ENCODE peak calls at places on chromosomes 5 and 9, in eight cellular contexts. R, C, A, H, G, O, W and F are unnamed samples.

GRCh38 chr9:28136113-28136512 is 562.8 kb upstream of the C9orf72 start:
- DNase-seq in O (no peak), R (no peak), A (no peak), H (no peak), G (no peak), W (no peak), C (no peak), F (no peak)

GRCh38 chr5:103393131-103393754 is 134.7 kb downstream of the MACIR start:
- DNase-seq in W (no peak), C (peak; percentile 14), R (no peak), G (no peak), O (no peak), H (peak; percentile 67), A (no peak), F (peak; percentile 48)

GRCh38 chr9:125694478-125694877 is 12.5 kb downstream of the MAPKAP1 start:
- DNase-seq in O (no peak), H (no peak), R (no peak), G (no peak), W (no peak), C (peak; percentile 24), A (no peak), F (peak; percentile 19)

GRCh38 chr5:73748510-73749410 is 122.8 kb downstream of the ARHGEF28 start:
- DNase-seq in H (no peak), A (peak; percentile 66), C (no peak), G (no peak), R (no peak), O (no peak), W (peak; percentile 26), F (peak; percentile 23)

GRCh38 chr5:41542183-41542582 is 31.8 kb upstream of the PLCXD3 start:
- DNase-seq in C (no peak), W (no peak), A (no peak), H (no peak), O (no peak), R (no peak), G (no peak), F (no peak)

GRCh38 chr5:156655732-156656131 is 194.4 kb upstream of the PPP1R2B start:
- DNase-seq in R (no peak), C (no peak), O (no peak), H (no peak), W (no peak), G (no peak), A (no peak), F (no peak)

GRCh38 chr9:128439273-128439672 is 16.5 kb upstream of the ODF2 start:
- DNase-seq in C (no peak), R (no peak), O (no peak), G (no peak), A (no peak), W (no peak), H (no peak), F (no peak)

GRCh38 chr9:86116425-86116824 is 17.1 kb upstream of the GOLM1 start:
- DNase-seq in O (no peak), G (no peak), C (no peak), A (no peak), W (no peak), R (no peak), H (no peak), F (no peak)

GRCh38 chr5:160520609-160521391 is 99.1 kb downstream of the PTTG1 start:
- DNase-seq in A (no peak), R (no peak), H (no peak), O (no peak), C (no peak), W (no peak), G (no peak), F (no peak)

DNA sequence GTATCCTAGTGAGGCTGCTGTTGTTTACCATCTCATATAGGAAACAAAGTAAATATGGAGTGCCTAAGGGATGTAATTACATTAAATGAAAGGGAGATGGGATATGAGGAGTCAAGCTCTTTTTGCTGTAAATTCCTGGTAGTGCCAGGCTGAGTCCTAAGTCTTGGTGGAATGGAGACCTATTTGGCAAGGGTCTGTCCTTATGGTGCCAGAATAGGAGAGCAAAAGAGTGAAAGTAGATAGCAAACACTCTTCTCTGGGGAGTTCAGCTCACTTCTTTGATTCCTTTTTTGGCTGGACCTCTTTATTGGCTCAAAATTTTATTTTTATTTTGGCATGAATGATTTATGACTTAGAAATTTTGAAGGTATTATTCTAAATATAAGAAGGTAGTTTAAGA is 380.8 kb downstream of the TMEM232 start:
- DNase-seq in G (no peak), H (no peak), W (no peak), C (no peak), O (no peak), R (no peak), A (no peak), F (no peak)
- H3K4me1 ChIP-seq in G (no peaks in the 10 kb centered on the region), H (peaks cover 8% of the 10 kb centered on the region), W (no peaks in the 10 kb centered on the region), C (no peaks in the 10 kb centered on the region), O (no peaks in the 10 kb centered on the region), R (peaks cover 26% of the 10 kb centered on the region), A (no peaks in the 10 kb centered on the region), F (no peaks in the 10 kb centered on the region)

GRCh38 chr5:149486726-149487635 is 64.3 kb downstream of the CSNK1A1 start:
- DNase-seq in A (no peak), G (peak; percentile 86), O (no peak), H (peak; percentile 72), W (no peak), C (no peak), R (no peak), F (no peak)

GRCh38 chr5:149490599-149491187 is 60.5 kb downstream of the CSNK1A1 start:
- DNase-seq in A (no peak), H (peak; percentile 28), W (no peak), G (no peak), R (no peak), C (no peak), O (no peak), F (no peak)

GRCh38 chr5:149487672-149488071 is 63.6 kb downstream of the CSNK1A1 start:
- DNase-seq in G (no peak), H (no peak), R (no peak), C (no peak), A (no peak), O (no peak), W (no peak), F (no peak)

GRCh38 chr5:149488645-149489306 is 62.5 kb downstream of the CSNK1A1 start:
- DNase-seq in W (no peak), A (no peak), R (no peak), C (no peak), O (peak; percentile 48), G (peak; percentile 68), H (peak; percentile 43), F (no peak)

GRCh38 chr5:149489605-149490037 is 61.6 kb downstream of the CSNK1A1 start:
- DNase-seq in R (no peak), C (no peak), W (no peak), G (no peak), O (no peak), H (peak; percentile 75), A (no peak), F (no peak)
- H3K4me1 ChIP-seq in R (peaks cover 14% of the 10 kb centered on the region), C (no peaks in the 10 kb centered on the region), W (peaks cover 12% of the 10 kb centered on the region), G (peaks cover 60% of the 10 kb centered on the region), O (peaks cover 35% of the 10 kb centered on the region), H (peaks cover 82% of the 10 kb centered on the region), A (no peaks in the 10 kb centered on the region), F (peaks cover 15% of the 10 kb centered on the region)

GRCh38 chr5:138559937-138560336 is 15.3 kb downstream of the HSPA9 start:
- DNase-seq in O (no peak), H (no peak), R (no peak), G (no peak), C (no peak), A (no peak), W (no peak), F (no peak)
- H3K4me1 ChIP-seq in O (no peaks in the 10 kb centered on the region), H (no peaks in the 10 kb centered on the region), R (no peaks in the 10 kb centered on the region), G (no peaks in the 10 kb centered on the region), C (no peaks in the 10 kb centered on the region), A (no peaks in the 10 kb centered on the region), W (no peaks in the 10 kb centered on the region), F (no peaks in the 10 kb centered on the region)

GRCh38 chr9:96137666-96138429 is 164.1 kb downstream of the HSD17B3 start:
- DNase-seq in G (no peak), A (no peak), C (no peak), O (no peak), H (peak; percentile 49), R (no peak), W (no peak), F (no peak)
- H3K4me1 ChIP-seq in G (no peaks in the 10 kb centered on the region), A (peaks cover 15% of the 10 kb centered on the region), C (peaks cover 10% of the 10 kb centered on the region), O (no peaks in the 10 kb centered on the region), H (peaks cover 41% of the 10 kb centered on the region), R (no peaks in the 10 kb centered on the region), W (peaks cover 6% of the 10 kb centered on the region), F (peaks cover 56% of the 10 kb centered on the region)

GRCh38 chr5:178240341-178240741 is 7.7 kb upstream of the PHYKPL start:
- DNase-seq in H (no peak), A (no peak), W (no peak), C (no peak), R (no peak), O (no peak), G (no peak), F (no peak)

GRCh38 chr5:178241259-178241658 is 8.7 kb upstream of the PHYKPL start:
- DNase-seq in W (no peak), C (no peak), O (no peak), A (peak; percentile 91), H (no peak), G (no peak), R (no peak), F (no peak)

GRCh38 chr5:178241688-178242231 is 9.2 kb upstream of the PHYKPL start:
- DNase-seq in R (no peak), W (no peak), C (no peak), A (peak; percentile 83), O (no peak), H (no peak), G (no peak), F (no peak)

GRCh38 chr5:178240772-178241171 is 8.2 kb upstream of the PHYKPL start:
- DNase-seq in W (no peak), H (no peak), A (no peak), G (no peak), R (no peak), C (no peak), O (no peak), F (no peak)

DNA sequence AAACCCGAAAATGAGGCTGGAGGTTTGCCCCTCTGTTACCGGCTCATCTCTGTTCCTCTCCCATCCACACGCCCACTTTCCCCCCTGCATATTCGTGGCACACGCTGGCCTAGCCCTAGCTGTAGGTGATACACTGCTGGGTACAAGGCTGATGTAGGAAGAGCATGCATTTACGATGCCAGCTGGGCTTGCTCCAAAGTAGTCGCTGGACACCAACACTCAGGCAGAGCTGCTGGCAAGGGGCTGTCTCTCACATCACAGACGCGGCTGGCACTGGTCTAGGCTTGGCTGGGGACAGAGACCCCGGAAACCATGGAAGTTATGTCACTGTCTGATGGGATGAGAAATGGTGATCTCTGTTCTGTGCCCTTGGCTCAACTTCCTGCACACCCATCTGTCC is 9.8 kb upstream of the PHYKPL start:
- DNase-seq in W (no peak), G (no peak), C (no peak), A (no peak), H (no peak), O (no peak), R (no peak), F (no peak)
- H3K4me1 ChIP-seq in W (no peaks in the 10 kb centered on the region), G (peaks cover 24% of the 10 kb centered on the region), C (peaks cover 4% of the 10 kb centered on the region), A (peaks cover 40% of the 10 kb centered on the region), H (peaks cover 4% of the 10 kb centered on the region), O (no peaks in the 10 kb centered on the region), R (no peaks in the 10 kb centered on the region), F (no peaks in the 10 kb centered on the region)